ENCODE peak calls at places on chromosomes 2 and 18, in six cellular contexts. Y is A549, G is sigmoid colon, J is transverse colon, P is SK-N-SH, C is H1. Z is an unnamed sample.

GRCh38 chr18:23433360-23433759 is 19.7 kb upstream of the RIOK3 start:
- DNase-seq in G (no peak), J (peak; percentile 69), C (no peak), P (no peak), Y (no peak), Z (peak; percentile 36)

GRCh38 chr2:220224711-220225519 is 597.5 kb downstream of the SLC4A3 start:
- DNase-seq in J (no peak), G (no peak), C (no peak), P (no peak), Y (peak; percentile 80), Z (no peak)

GRCh38 chr2:190354003-190354690 is 10.8 kb downstream of the INPP1 start:
- DNase-seq in Y (no peak), P (peak; percentile 25), G (no peak), C (no peak), J (no peak), Z (no peak)

GRCh38 chr2:55161295-55162210 is 70.5 kb downstream of the CLHC1 start:
- DNase-seq in J (no peak), P (no peak), C (no peak), G (no peak), Y (no peak), Z (no peak)

GRCh38 chr2:217947341-217948316 is 55.2 kb downstream of the TNS1 start:
- DNase-seq in C (peak; percentile 49), P (no peak), Y (no peak), J (no peak), G (peak; percentile 66), Z (peak; percentile 28)

GRCh38 chr2:197423307-197423706 is 11.5 kb downstream of the SF3B1 start:
- DNase-seq in G (no peak), C (no peak), J (no peak), P (no peak), Y (no peak), Z (no peak)

GRCh38 chr18:2102022-2102421 is 469.3 kb downstream of the METTL4 start:
- DNase-seq in G (no peak), J (no peak), C (no peak), Y (no peak), P (no peak), Z (no peak)

GRCh38 chr18:49491534-49491856 is 4.5 kb upstream of the C18orf32 start:
- DNase-seq in J (no peak), Y (no peak), C (no peak), G (no peak), P (no peak), Z (no peak)

GRCh38 chr2:231721641-231722310 is 13.5 kb downstream of the PTMA start:
- DNase-seq in G (peak; percentile 20), J (no peak), P (no peak), Y (no peak), C (no peak), Z (no peak)

DNA sequence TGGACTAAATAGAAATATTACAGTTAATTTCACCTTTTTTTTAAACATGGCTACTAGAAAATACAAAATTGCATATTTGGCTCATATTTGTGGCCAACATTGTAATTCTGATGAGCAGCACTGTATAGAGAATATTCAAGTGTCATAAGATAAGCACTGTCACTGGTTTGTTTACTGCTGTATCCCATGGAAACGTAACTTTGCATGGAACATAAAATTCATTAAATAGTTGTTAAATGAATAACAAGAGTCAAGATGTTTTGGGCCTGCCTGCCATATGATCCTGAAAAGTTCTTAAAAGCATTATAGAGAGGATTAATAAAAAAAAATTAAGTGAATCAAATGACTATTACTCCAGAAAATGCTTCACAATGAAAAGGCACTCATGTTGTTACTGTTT is 763.7 kb upstream of the CRIM1 start:
- DNase-seq in Y (no peak), G (no peak), P (no peak), J (no peak), C (no peak), Z (no peak)
- H3K4me3 ChIP-seq in Y (no peak overlapping the region), G (no peak overlapping the region), P (no peak overlapping the region), J (no peak overlapping the region), C (no peak overlapping the region), Z (no peak overlapping the region)

GRCh38 chr2:237733677-237734300 is 64.8 kb upstream of the RBM44 start:
- DNase-seq in Y (no peak), C (no peak), P (peak; percentile 86), G (peak; percentile 81), J (no peak), Z (peak; percentile 61)
- TF ChIP-seq EP300 in Y (no peak), C (no peak), P (peak; percentile 83), G (peak; percentile 78), J (peak; percentile 73), Z (no peak)

DNA sequence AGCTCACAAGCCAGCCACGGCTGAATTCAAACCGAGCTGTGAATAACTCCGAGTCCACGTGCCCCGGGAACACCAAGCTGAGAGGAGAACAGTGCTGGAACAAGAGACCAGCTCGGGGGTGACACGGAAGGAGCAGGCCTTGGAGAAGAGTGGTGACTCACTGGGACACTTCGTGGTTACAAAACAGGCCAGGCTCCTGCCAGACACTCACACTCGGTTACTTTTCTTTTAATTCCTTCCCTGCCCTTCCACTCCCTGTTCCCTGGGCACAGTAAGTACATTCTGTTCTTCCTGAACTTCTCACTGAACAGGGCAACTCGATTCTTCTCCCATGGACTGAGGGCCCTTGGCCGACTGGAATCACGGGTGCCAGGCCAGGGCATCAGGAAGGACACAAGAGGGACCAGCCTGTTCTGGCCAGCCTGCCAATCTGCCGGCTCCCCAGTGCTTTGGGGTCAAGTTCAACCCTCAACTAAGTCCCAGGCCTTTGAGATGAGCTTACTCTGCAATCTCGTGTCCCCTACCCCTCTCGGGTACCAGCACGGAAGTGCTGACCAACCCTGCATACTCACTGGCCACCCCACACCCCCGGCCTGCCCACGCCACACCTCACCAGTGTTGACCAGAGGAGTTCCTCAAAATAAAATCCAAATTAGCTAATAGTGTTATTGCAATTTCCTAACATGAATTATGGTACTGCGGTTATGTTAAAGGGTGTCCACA is 87.5 kb downstream of the TFCP2L1 start:
- DNase-seq in J (peak; percentile 73), G (peak; percentile 72), C (no peak), P (no peak), Y (peak; percentile 23), Z (peak; percentile 90)
- H3K4me3 ChIP-seq in J (no peak overlapping the region), G (no peak overlapping the region), C (no peak overlapping the region), P (no peak overlapping the region), Y (no peak overlapping the region), Z (no peak overlapping the region)

GRCh38 chr2:184644685-184645084 is 46.4 kb downstream of the ZNF804A start:
- DNase-seq in C (no peak), Y (no peak), P (peak; percentile 2), J (no peak), G (no peak), Z (no peak)

GRCh38 chr2:184646593-184646992 is 48.3 kb downstream of the ZNF804A start:
- DNase-seq in P (no peak), G (no peak), C (no peak), Y (no peak), J (no peak), Z (no peak)

DNA sequence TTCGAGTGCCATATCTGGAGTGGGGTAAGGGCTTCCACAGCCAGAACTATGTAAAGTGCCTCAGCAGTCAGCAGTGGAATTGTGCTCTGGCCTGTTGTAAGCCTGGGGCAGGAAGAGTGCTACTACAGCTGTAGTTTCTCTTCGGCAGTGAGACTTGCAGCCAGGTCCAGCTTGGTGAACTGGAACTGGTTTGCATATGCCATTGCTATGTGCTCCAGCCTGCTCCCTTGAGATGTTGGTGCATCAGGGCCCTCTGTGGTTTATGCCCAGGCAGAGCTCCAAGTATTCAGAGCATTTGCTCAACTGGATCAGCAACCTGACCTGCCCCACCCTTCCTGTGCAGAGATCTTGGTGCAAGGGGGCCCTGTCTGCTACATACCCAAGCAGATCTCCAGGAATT is 47.8 kb downstream of the ZNF804A start:
- DNase-seq in G (no peak), J (no peak), P (no peak), Y (no peak), C (no peak), Z (no peak)
- TF ChIP-seq EP300 in G (no peak), J (no peak), P (no peak), Y (no peak), C (no peak), Z (no peak)

GRCh38 chr2:162074937-162075688 is 1.1 kb upstream of the DPP4 start:
- DNase-seq in C (no peak), J (no peak), Y (no peak), G (no peak), P (no peak), Z (no peak)

GRCh38 chr2:162072976-162073775 is 839 bp downstream of the DPP4 start:
- DNase-seq in Y (no peak), P (peak; percentile 10), G (peak; percentile 66), J (peak; percentile 14), C (no peak), Z (no peak)

GRCh38 chr2:162075689-162076132 is 1.7 kb upstream of the DPP4 start:
- DNase-seq in J (no peak), Y (no peak), P (no peak), C (no peak), G (no peak), Z (no peak)

GRCh38 chr2:162073776-162074578 is at the start of gene DPP4:
- DNase-seq in J (peak; percentile 77), Y (peak; percentile 12), C (no peak), G (peak; percentile 72), P (peak; percentile 34), Z (peak; percentile 68)

DNA sequence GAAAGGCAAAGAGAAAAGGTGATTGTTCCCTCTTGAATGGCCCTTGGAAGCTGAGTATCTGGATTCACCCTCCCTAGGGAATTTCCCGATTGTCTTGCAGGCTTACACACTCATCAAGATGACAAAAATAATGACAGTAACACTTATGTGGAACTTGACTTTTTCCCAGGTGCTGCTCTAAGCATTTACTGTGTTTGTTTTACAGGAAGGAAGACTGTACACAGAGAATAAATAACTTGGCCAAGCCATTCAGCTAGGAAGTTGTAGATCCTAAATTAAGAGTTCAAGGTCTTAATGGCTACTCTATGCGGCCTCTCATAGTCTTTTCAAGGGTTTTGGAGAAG is 536 bp upstream of the DPP4 start:
- DNase-seq in J (no peak), G (no peak), P (no peak), C (no peak), Y (no peak), Z (no peak)
- H3K4me3 ChIP-seq in J (peak overlapping the region; percentile 54), G (peak overlapping the region; percentile 58), P (peak overlapping the region; percentile 56), C (peak overlapping the region; percentile 65), Y (peak overlapping the region; percentile 51), Z (peak overlapping the region; percentile 56)

Z was measured in stomach.